ENCODE peak calls at places on chromosomes 4 and X, in five cellular contexts. One of them, this sample, is unnamed.

GRCh38 chr4:2898001-2898400 is 54.4 kb downstream of the ADD1 start:
- DNase-seq in K562: no peak
- DNase-seq in HepG2: no peak
- DNase-seq in GM12878: no peak
- DNase-seq in H1: no peak
- DNase-seq in this sample: no peak

GRCh38 chr4:173252024-173252935 is 81.9 kb downstream of the HMGB2 start:
- DNase-seq in K562: peak; percentile 86
- DNase-seq in HepG2: peak; percentile 22
- DNase-seq in GM12878: peak; percentile 68
- DNase-seq in H1: no peak
- DNase-seq in this sample: peak; percentile 99

GRCh38 chr4:109989618-109990017 is 76.9 kb downstream of the EGF start:
- DNase-seq in K562: no peak
- DNase-seq in HepG2: no peak
- DNase-seq in GM12878: no peak
- DNase-seq in H1: no peak
- DNase-seq in this sample: no peak

GRCh38 chr4:63717384-63717783 is 691.9 kb downstream of the TECRL start:
- DNase-seq in K562: peak; percentile 1
- DNase-seq in HepG2: peak; percentile 21
- DNase-seq in GM12878: peak; percentile 3
- DNase-seq in H1: no peak
- DNase-seq in this sample: no peak

GRCh38 chr4:88660446-88661294 is 37.0 kb downstream of the NAP1L5 start:
- DNase-seq in K562: no peak
- DNase-seq in HepG2: peak; percentile 27
- DNase-seq in GM12878: no peak
- DNase-seq in H1: no peak
- DNase-seq in this sample: no peak

GRCh38 chr4:119207051-119207450 is 5.5 kb upstream of the USP53 start:
- DNase-seq in K562: no peak
- DNase-seq in HepG2: no peak
- DNase-seq in GM12878: no peak
- DNase-seq in H1: no peak
- DNase-seq in this sample: no peak

GRCh38 chr4:169723207-169723606 is 34.5 kb downstream of the HPF1 start:
- DNase-seq in K562: peak; percentile 40
- DNase-seq in HepG2: peak; percentile 25
- DNase-seq in GM12878: no peak
- DNase-seq in H1: no peak
- DNase-seq in this sample: no peak

GRCh38 chrX:133413218-133413925 is 1.9 kb downstream of the GPC4 start:
- DNase-seq in K562: no peak
- DNase-seq in HepG2: no peak
- DNase-seq in GM12878: no peak
- DNase-seq in H1: no peak
- DNase-seq in this sample: no peak

GRCh38 chr4:96352051-96352517 is 512.2 kb downstream of the PDHA2 start:
- DNase-seq in K562: peak; percentile 18
- DNase-seq in HepG2: peak; percentile 0
- DNase-seq in GM12878: no peak
- DNase-seq in H1: no peak
- DNase-seq in this sample: peak; percentile 34

GRCh38 chr4:154073107-154073817 is 284.4 kb upstream of the SFRP2 start:
- DNase-seq in K562: no peak
- DNase-seq in HepG2: no peak
- DNase-seq in GM12878: no peak
- DNase-seq in H1: no peak
- DNase-seq in this sample: no peak

GRCh38 chrX:77668391-77669237 is 117.4 kb downstream of the ATRX start:
- DNase-seq in K562: peak; percentile 12
- DNase-seq in HepG2: peak; percentile 1
- DNase-seq in GM12878: no peak
- DNase-seq in H1: no peak
- DNase-seq in this sample: no peak

GRCh38 chr4:81052119-81053068 is 21.9 kb downstream of the BMP3 start:
- DNase-seq in K562: peak; percentile 69
- DNase-seq in HepG2: peak; percentile 51
- DNase-seq in GM12878: peak; percentile 91
- DNase-seq in H1: peak; percentile 44
- DNase-seq in this sample: peak; percentile 59

GRCh38 chrX:56248492-56248891 is 16.3 kb downstream of the KLF8 start:
- DNase-seq in K562: peak; percentile 54
- DNase-seq in HepG2: peak; percentile 5
- DNase-seq in GM12878: peak; percentile 40
- DNase-seq in H1: no peak
- DNase-seq in this sample: peak; percentile 21

GRCh38 chrX:39397561-39398200 is 596.4 kb downstream of the MID1IP1 start:
- DNase-seq in K562: no peak
- DNase-seq in HepG2: no peak
- DNase-seq in GM12878: no peak
- DNase-seq in H1: no peak
- DNase-seq in this sample: no peak

GRCh38 chr4:147985376-147985775 is 253.5 kb downstream of the ARHGAP10 start:
- DNase-seq in K562: no peak
- DNase-seq in HepG2: no peak
- DNase-seq in GM12878: no peak
- DNase-seq in H1: no peak
- DNase-seq in this sample: no peak

GRCh38 chr4:147733614-147734344 is 1.9 kb downstream of the ARHGAP10 start:
- DNase-seq in K562: no peak
- DNase-seq in HepG2: no peak
- DNase-seq in GM12878: no peak
- DNase-seq in H1: no peak
- DNase-seq in this sample: no peak

GRCh38 chr4:7228734-7229133 is 36.4 kb downstream of the SORCS2 start:
- DNase-seq in K562: no peak
- DNase-seq in HepG2: no peak
- DNase-seq in GM12878: no peak
- DNase-seq in H1: no peak
- DNase-seq in this sample: no peak

GRCh38 chr4:2365054-2365912 is 53.2 kb downstream of the ZFYVE28 start:
- DNase-seq in K562: peak; percentile 48
- DNase-seq in HepG2: no peak
- DNase-seq in GM12878: no peak
- DNase-seq in H1: no peak
- DNase-seq in this sample: no peak

GRCh38 chr4:99529218-99529617 is 18.4 kb downstream of the C4orf17 start:
- DNase-seq in K562: no peak
- DNase-seq in HepG2: no peak
- DNase-seq in GM12878: no peak
- DNase-seq in H1: no peak
- DNase-seq in this sample: no peak

GRCh38 chr4:11079171-11079570 is 349.5 kb downstream of the HS3ST1 start:
- DNase-seq in K562: no peak
- DNase-seq in HepG2: no peak
- DNase-seq in GM12878: no peak
- DNase-seq in H1: no peak
- DNase-seq in this sample: no peak

GRCh38 chr4:116413222-116413621 is 672.2 kb downstream of the TRAM1L1 start:
- DNase-seq in K562: no peak
- DNase-seq in HepG2: no peak
- DNase-seq in GM12878: no peak
- DNase-seq in H1: no peak
- DNase-seq in this sample: no peak

GRCh38 chr4:7115557-7116340 is 47.9 kb upstream of the GRPEL1 start:
- DNase-seq in K562: no peak
- DNase-seq in HepG2: no peak
- DNase-seq in GM12878: no peak
- DNase-seq in H1: no peak
- DNase-seq in this sample: no peak

GRCh38 chr4:3073158-3074077 is 920 bp downstream of the HTT-AS start:
- DNase-seq in K562: no peak
- DNase-seq in HepG2: peak; percentile 74
- DNase-seq in GM12878: no peak
- DNase-seq in H1: no peak
- DNase-seq in this sample: no peak

GRCh38 chr4:52996261-52997131 is 134.4 kb downstream of the RASL11B start:
- DNase-seq in K562: no peak
- DNase-seq in HepG2: no peak
- DNase-seq in GM12878: no peak
- DNase-seq in H1: no peak
- DNase-seq in this sample: no peak

GRCh38 chrX:72021975-72022374 is 109.7 kb downstream of the RTL5 start:
- DNase-seq in K562: peak; percentile 48
- DNase-seq in HepG2: no peak
- DNase-seq in GM12878: no peak
- DNase-seq in H1: no peak
- DNase-seq in this sample: no peak

GRCh38 chrX:133365886-133366611 is 49.2 kb downstream of the GPC4 start:
- DNase-seq in K562: no peak
- DNase-seq in HepG2: no peak
- DNase-seq in GM12878: no peak
- DNase-seq in H1: no peak
- DNase-seq in this sample: no peak

GRCh38 chrX:38770152-38770551 is 31.1 kb upstream of the MID1IP1 start:
- DNase-seq in K562: peak; percentile 90
- DNase-seq in HepG2: no peak
- DNase-seq in GM12878: no peak
- DNase-seq in H1: no peak
- DNase-seq in this sample: no peak

GRCh38 chr4:109590841-109591357 is 30.9 kb downstream of the MCUB start:
- DNase-seq in K562: no peak
- DNase-seq in HepG2: no peak
- DNase-seq in GM12878: no peak
- DNase-seq in H1: no peak
- DNase-seq in this sample: no peak

GRCh38 chrX:134462927-134463326 is 3.0 kb downstream of the HPRT1 start:
- DNase-seq in K562: no peak
- DNase-seq in HepG2: peak; percentile 5
- DNase-seq in GM12878: no peak
- DNase-seq in H1: no peak
- DNase-seq in this sample: no peak

DNA sequence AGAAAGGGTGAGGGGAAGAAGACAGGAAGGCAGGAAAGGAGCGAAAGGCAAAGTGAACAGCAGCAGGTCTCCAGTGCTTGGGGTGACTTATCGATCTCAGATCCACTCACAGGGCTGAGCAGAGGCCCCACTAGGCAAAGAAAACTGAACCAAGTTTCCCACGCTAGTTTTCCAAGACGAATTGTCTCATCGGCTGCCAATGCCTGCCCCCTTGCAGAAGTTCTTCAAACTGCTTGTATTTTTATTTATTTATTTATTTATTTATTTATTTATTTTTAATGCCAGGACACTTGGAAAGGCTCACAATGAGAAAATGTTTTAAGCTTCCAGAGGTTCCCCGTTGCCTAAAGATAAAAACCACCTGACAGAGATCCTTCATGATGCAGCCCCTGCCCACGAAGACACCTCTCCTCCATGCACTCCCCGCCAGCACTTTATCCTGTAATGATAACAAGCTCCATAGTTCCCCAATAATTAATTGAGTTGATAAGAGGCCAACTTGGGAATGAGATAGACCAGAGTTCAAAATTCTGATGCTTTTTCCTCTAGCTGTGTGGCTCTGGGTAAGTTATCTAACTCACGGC is 43.2 kb downstream of the QDPR start:
- DNase-seq in K562: peak; percentile 60
- DNase-seq in HepG2: peak; percentile 13
- DNase-seq in GM12878: no peak
- DNase-seq in H1: no peak
- DNase-seq in this sample: peak; percentile 12
- TF ChIP-seq ATF3 in K562: no peak
- TF ChIP-seq ATF3 in HepG2: no peak
- TF ChIP-seq ATF3 in GM12878: no peak
- TF ChIP-seq ATF3 in H1: no peak
- TF ChIP-seq ATF3 in this sample: no peak

GRCh38 chr4:92521941-92522340 is 218.2 kb downstream of the GRID2 start:
- DNase-seq in K562: no peak
- DNase-seq in HepG2: no peak
- DNase-seq in GM12878: no peak
- DNase-seq in H1: no peak
- DNase-seq in this sample: no peak
- H3K4me1 ChIP-seq in K562: no peaks in the 10 kb centered on the region
- H3K4me1 ChIP-seq in HepG2: no peaks in the 10 kb centered on the region
- H3K4me1 ChIP-seq in GM12878: no peaks in the 10 kb centered on the region
- H3K4me1 ChIP-seq in H1: no peaks in the 10 kb centered on the region
- H3K4me1 ChIP-seq in this sample: no peaks in the 10 kb centered on the region

DNA sequence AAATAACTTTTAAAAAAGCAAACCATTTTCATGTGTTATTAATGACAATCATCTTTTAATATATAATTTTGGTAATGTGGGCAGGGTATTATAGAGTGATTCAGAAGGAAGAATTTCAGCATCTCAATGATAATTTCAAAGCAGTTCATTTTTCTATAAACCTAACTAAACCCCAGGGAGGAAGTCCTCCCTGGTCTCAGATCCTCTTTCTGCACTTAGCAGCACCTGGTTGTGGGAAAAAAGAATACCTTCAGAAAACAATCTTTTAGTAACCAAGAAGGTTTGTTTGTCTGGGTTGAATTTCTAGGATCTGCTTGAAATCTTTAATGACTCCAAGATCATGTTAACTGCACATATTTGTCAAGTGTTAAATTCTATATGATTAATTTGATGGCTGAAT is 29.9 kb downstream of the DKK2 start:
- DNase-seq in K562: no peak
- DNase-seq in HepG2: no peak
- DNase-seq in GM12878: no peak
- DNase-seq in H1: no peak
- DNase-seq in this sample: no peak
- TF ChIP-seq ATF3 in K562: no peak
- TF ChIP-seq ATF3 in HepG2: no peak
- TF ChIP-seq ATF3 in GM12878: no peak
- TF ChIP-seq ATF3 in H1: no peak
- TF ChIP-seq ATF3 in this sample: no peak

GRCh38 chr4:101697266-101697665 is 93.3 kb upstream of the BANK1 start:
- DNase-seq in K562: no peak
- DNase-seq in HepG2: no peak
- DNase-seq in GM12878: no peak
- DNase-seq in H1: no peak
- DNase-seq in this sample: no peak
- H3K4me1 ChIP-seq in K562: no peaks in the 10 kb centered on the region
- H3K4me1 ChIP-seq in HepG2: peaks cover 8% of the 10 kb centered on the region
- H3K4me1 ChIP-seq in GM12878: peaks cover 11% of the 10 kb centered on the region
- H3K4me1 ChIP-seq in H1: no peaks in the 10 kb centered on the region
- H3K4me1 ChIP-seq in this sample: no peaks in the 10 kb centered on the region

DNA sequence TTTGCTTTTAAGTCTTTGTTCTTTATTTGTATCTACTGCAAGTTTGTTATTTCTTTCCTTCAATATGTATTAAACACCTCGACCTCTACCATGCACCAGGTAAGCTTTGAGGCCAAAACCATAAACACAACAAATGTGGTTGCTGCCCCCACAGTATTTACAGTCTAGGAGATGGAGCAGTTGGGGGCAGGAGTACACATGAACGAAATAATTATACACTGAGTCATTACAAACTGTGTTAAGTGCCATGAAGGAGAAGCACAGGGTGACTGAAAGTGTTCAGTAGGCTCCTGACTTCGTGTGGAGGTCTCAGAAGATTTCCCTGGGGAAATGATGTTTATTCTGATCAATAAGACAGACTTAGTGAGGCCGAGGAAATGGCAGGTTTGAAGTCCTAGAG is 30.3 kb downstream of the SLC25A43 start:
- DNase-seq in K562: no peak
- DNase-seq in HepG2: no peak
- DNase-seq in GM12878: no peak
- DNase-seq in H1: no peak
- DNase-seq in this sample: no peak
- TF ChIP-seq ATF3 in K562: no peak
- TF ChIP-seq ATF3 in HepG2: no peak
- TF ChIP-seq ATF3 in GM12878: no peak
- TF ChIP-seq ATF3 in H1: no peak
- TF ChIP-seq ATF3 in this sample: no peak

This sample was measured in HCT116.